ENCODE peak calls at places on chromosome 20, in eight cellular contexts. L is GM12891, C is HCT116, T is esophagus muscularis mucosa, V is suprapubic skin, G is upper lobe of left lung, S is stomach, M is spleen. N is an unnamed sample.
A peak's percentile ranks its signal among the peaks of the same experiment; 100 is the strongest.

GRCh38 chr20:45354423-45355208 is 6.4 kb upstream of the SDC4 start:
- DNase-seq in L (no peak), C (no peak), T (no peak), V (no peak), G (no peak), S (no peak), M (no peak), N (no peak)

GRCh38 chr20:34445177-34446065 is 70.8 kb upstream of the DYNLRB1 start:
- DNase-seq in L (no peak), C (no peak), T (no peak), V (no peak), G (no peak), S (no peak), M (no peak), N (no peak)

GRCh38 chr20:22509090-22509938 is 75.1 kb downstream of the FOXA2 start:
- DNase-seq in L (no peak), C (no peak), T (peak; percentile 57), V (no peak), G (no peak), S (no peak), M (no peak), N (no peak)

GRCh38 chr20:19448632-19449031 is 236.2 kb downstream of the SLC24A3 start:
- DNase-seq in L (no peak), C (no peak), T (no peak), V (no peak), G (no peak), S (no peak), M (no peak), N (no peak)

GRCh38 chr20:11248691-11249178 is 574.9 kb upstream of the JAG1 start:
- DNase-seq in L (no peak), C (no peak), T (no peak), V (no peak), G (no peak), S (no peak), M (no peak), N (no peak)

GRCh38 chr20:23245553-23246128 is 105.0 kb upstream of the NXT1 start:
- DNase-seq in L (peak; percentile 69), C (no peak), T (peak; percentile 91), V (no peak), G (no peak), S (peak; percentile 66), M (peak; percentile 88), N (no peak)

GRCh38 chr20:33893314-33893713 is 82.2 kb downstream of the CHMP4B start:
- DNase-seq in L (no peak), C (no peak), T (no peak), V (no peak), G (no peak), S (no peak), M (no peak), N (no peak)

GRCh38 chr20:56574531-56575142 is 41.6 kb downstream of the FAM209B start:
- DNase-seq in L (no peak), C (no peak), T (no peak), V (no peak), G (no peak), S (no peak), M (peak; percentile 40), N (no peak)

GRCh38 chr20:20785226-20785625 is 72.8 kb upstream of the RALGAPA2 start:
- DNase-seq in L (no peak), C (no peak), T (no peak), V (no peak), G (no peak), S (no peak), M (no peak), N (no peak)

GRCh38 chr20:20782221-20782620 is 69.8 kb upstream of the RALGAPA2 start:
- DNase-seq in L (no peak), C (no peak), T (no peak), V (no peak), G (no peak), S (peak; percentile 47), M (no peak), N (no peak)

GRCh38 chr20:20781029-20781428 is 68.6 kb upstream of the RALGAPA2 start:
- DNase-seq in L (no peak), C (no peak), T (no peak), V (no peak), G (no peak), S (no peak), M (no peak), N (no peak)

GRCh38 chr20:20782747-20783146 is 70.3 kb upstream of the RALGAPA2 start:
- DNase-seq in L (no peak), C (no peak), T (no peak), V (no peak), G (no peak), S (no peak), M (no peak), N (no peak)

DNA sequence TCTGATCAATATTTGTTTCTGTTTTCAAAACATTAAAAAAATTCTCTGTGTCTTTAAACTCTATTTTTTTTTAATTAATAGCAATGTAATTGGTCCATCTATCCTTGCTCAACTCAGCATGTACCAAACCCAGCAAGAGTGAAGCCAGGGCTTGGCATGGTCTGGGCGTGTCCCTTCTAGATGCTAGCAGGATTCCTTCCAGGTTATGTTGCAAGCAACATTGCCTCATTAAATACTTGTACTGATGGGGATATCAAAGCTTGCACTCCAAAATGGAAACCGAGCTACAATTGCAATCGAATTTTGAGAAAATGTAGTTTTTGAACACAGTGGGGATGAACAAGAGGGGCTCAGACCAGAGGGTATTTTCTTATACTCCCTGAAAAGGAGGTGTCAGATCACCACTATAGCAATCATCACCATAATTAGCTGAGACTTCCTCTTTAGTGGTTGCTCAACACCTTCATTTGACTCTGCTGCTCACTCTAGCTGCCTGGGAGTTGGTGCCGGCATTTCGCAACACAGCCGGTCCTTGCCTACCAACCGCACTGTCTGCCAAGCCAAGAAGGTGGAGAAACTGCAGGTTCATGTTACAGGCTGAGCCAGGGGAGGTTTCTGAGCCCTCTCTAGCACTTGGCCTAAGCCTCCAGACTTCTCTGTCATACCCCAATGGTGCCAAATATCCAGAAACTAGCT is 67.8 kb upstream of the RALGAPA2 start:
- DNase-seq in L (peak; percentile 16), C (no peak), T (no peak), V (peak; percentile 86), G (no peak), S (peak; percentile 86), M (peak; percentile 89), N (peak; percentile 79)
- TF ChIP-seq POLR2AphosphoS5 in L (no peak), C (no peak), T (no peak), V (no peak), G (peak; percentile 9), S (peak; percentile 48), M (peak; percentile 62), N (peak; percentile 7)

GRCh38 chr20:62381842-62382241 is 5.1 kb upstream of the RPS21 start:
- DNase-seq in L (no peak), C (no peak), T (no peak), V (no peak), G (no peak), S (no peak), M (no peak), N (no peak)

GRCh38 chr20:62377615-62378085 is 9.3 kb upstream of the RPS21 start:
- DNase-seq in L (no peak), C (no peak), T (no peak), V (no peak), G (peak; percentile 84), S (peak; percentile 62), M (no peak), N (peak; percentile 88)

GRCh38 chr20:62382306-62383198 is 4.4 kb upstream of the RPS21 start:
- DNase-seq in L (peak; percentile 89), C (peak; percentile 61), T (no peak), V (no peak), G (peak; percentile 24), S (peak; percentile 89), M (peak; percentile 92), N (peak; percentile 89)

GRCh38 chr20:62378215-62378614 is 8.7 kb upstream of the RPS21 start:
- DNase-seq in L (no peak), C (no peak), T (no peak), V (no peak), G (peak; percentile 69), S (no peak), M (no peak), N (no peak)

GRCh38 chr20:62381202-62381797 is 5.6 kb upstream of the RPS21 start:
- DNase-seq in L (no peak), C (no peak), T (no peak), V (no peak), G (peak; percentile 37), S (no peak), M (no peak), N (no peak)
- TF ChIP-seq POLR2AphosphoS5 in L (no peak), C (no peak), T (peak; percentile 54), V (no peak), G (peak; percentile 7), S (no peak), M (peak; percentile 60), N (no peak)

DNA sequence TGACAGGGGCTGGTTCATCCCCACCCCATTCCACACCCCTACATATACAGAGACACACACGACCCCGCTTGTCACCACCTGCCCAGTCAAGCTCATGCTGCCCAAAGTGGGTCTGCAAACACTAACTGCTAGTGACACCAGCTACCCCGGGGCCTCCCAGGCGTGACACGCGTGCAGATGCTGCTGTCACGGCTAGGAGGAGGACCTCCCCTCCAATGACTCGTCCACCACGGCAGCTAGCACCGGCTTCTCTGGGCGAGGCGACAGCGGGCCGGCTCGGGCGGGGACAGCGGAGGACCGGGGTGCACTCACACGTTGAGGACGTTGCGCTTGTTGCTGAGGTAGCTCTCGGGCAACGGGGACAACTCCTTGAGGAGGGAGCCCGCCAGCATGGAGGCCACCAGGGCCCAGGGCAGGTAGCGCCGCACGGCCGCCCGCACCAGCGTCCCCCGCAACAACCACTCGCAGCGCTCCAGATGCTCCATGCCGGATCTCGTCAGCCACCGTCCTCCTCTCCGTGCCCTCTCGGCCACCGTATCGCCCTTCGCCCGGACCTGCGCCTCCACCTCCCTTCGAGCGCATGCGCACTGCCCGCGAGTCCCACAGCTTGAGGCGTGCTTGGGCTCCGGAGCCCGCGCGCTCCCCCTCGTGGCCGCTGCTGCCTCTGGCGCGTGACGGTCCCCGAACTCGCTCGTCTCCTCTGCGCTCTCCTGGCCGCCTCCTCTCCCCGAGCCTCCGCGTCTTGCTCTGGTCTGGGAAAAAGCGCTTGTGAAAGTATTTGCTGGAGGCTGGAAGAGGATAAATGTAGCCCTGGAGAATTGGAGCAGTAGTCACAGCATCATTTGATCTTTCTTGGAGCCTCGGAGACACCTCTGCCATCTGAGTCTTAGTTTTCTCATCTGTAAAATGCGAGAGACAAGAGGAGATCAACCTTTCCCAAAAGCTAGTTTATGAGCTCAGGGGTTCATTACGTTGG is at the start of gene FITM2:
- DNase-seq in L (peak; percentile 99), C (peak; percentile 93), T (peak; percentile 99), V (peak; percentile 99), G (peak; percentile 100), S (peak; percentile 99), M (peak; percentile 100), N (peak; percentile 99)
- TF ChIP-seq POLR2AphosphoS5 in L (no peak), C (peak; percentile 87), T (peak; percentile 97), V (no peak), G (peak; percentile 96), S (peak; percentile 98), M (peak; percentile 91), N (peak; percentile 53)

GRCh38 chr20:9141916-9142315 is 73.0 kb downstream of the PLCB4 start:
- DNase-seq in L (no peak), C (no peak), T (no peak), V (no peak), G (no peak), S (no peak), M (no peak), N (no peak)

GRCh38 chr20:9141070-9141469 is 72.2 kb downstream of the PLCB4 start:
- DNase-seq in L (no peak), C (no peak), T (no peak), V (no peak), G (no peak), S (no peak), M (no peak), N (no peak)

GRCh38 chr20:9142809-9143208 is 73.9 kb downstream of the PLCB4 start:
- DNase-seq in L (no peak), C (no peak), T (no peak), V (no peak), G (no peak), S (no peak), M (no peak), N (no peak)

GRCh38 chr20:9139106-9139808 is 70.4 kb downstream of the PLCB4 start:
- DNase-seq in L (no peak), C (no peak), T (no peak), V (no peak), G (no peak), S (no peak), M (no peak), N (no peak)

DNA sequence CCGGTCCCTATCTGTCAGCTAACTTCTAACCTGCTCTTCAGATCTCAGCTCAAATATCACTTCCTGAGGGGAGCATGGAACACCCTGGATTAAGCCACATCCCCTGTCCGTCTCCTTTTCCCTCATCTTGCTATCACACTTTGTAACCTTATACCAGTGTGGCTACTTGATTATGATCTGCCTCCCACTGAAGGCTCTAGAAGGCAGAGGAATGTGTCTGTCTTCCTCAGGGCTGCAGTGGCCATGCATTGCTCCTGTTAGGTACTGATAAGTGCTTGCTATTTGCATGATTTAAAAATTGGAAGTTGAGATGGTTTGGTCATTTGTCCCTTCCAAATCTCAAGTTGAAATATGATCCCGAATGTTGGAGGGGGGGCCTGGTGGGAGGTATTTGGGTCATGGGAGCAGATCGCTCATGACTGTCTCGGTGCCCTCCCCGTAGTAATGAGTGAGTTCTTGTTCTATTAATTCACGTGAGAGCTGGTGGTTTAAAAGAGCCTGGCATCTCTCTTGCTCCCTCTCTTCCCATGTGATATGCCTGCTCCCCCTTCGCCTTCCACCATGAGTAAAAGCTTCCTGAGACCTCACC is 71.4 kb downstream of the PLCB4 start:
- DNase-seq in L (no peak), C (no peak), T (no peak), V (no peak), G (no peak), S (no peak), M (no peak), N (no peak)
- TF ChIP-seq POLR2AphosphoS5 in L (no peak), C (no peak), T (no peak), V (no peak), G (no peak), S (no peak), M (no peak), N (no peak)